ENCODE peak calls at places on chromosomes 2 and 18, in seven cellular contexts. One of them, this sample, is unnamed.
A peak's percentile ranks its signal among the peaks of the same experiment; 100 is the strongest.

GRCh38 chr18:22667616-22668422 is 250.1 kb upstream of the CTAGE1 start:
- DNase-seq in A549: peak; percentile 5
- DNase-seq in kidney epithelial cell: peak; percentile 39
- DNase-seq in transverse colon: no peak
- DNase-seq in tibial artery: no peak
- DNase-seq in H9: no peak
- DNase-seq in IMR-90: peak; percentile 99
- DNase-seq in this sample: no peak

GRCh38 chr2:11022874-11023273 is 111.1 kb downstream of the KCNF1 start:
- DNase-seq in transverse colon: no peak
- DNase-seq in IMR-90: no peak
- DNase-seq in H9: no peak
- DNase-seq in kidney epithelial cell: no peak
- DNase-seq in tibial artery: no peak
- DNase-seq in A549: no peak
- DNase-seq in this sample: no peak

GRCh38 chr2:172856561-172856960 is 120.9 kb downstream of the RAPGEF4 start:
- DNase-seq in IMR-90: no peak
- DNase-seq in A549: no peak
- DNase-seq in tibial artery: no peak
- DNase-seq in kidney epithelial cell: no peak
- DNase-seq in H9: no peak
- DNase-seq in transverse colon: no peak
- DNase-seq in this sample: no peak

GRCh38 chr18:74508821-74509225 is 12.7 kb downstream of the CNDP2 start:
- DNase-seq in A549: no peak
- DNase-seq in tibial artery: peak; percentile 27
- DNase-seq in kidney epithelial cell: no peak
- DNase-seq in H9: peak; percentile 5
- DNase-seq in IMR-90: no peak
- DNase-seq in transverse colon: no peak
- DNase-seq in this sample: no peak

GRCh38 chr2:15715596-15715995 is 123.9 kb downstream of the DDX1 start:
- DNase-seq in kidney epithelial cell: no peak
- DNase-seq in tibial artery: no peak
- DNase-seq in A549: no peak
- DNase-seq in IMR-90: no peak
- DNase-seq in H9: no peak
- DNase-seq in transverse colon: no peak
- DNase-seq in this sample: no peak

GRCh38 chr2:46257476-46257875 is 39.7 kb upstream of the EPAS1 start:
- DNase-seq in kidney epithelial cell: no peak
- DNase-seq in H9: no peak
- DNase-seq in tibial artery: no peak
- DNase-seq in transverse colon: no peak
- DNase-seq in IMR-90: peak; percentile 78
- DNase-seq in A549: no peak
- DNase-seq in this sample: no peak

GRCh38 chr18:57091231-57091630 is 55.7 kb upstream of the BOD1L2 start:
- DNase-seq in tibial artery: no peak
- DNase-seq in transverse colon: no peak
- DNase-seq in IMR-90: no peak
- DNase-seq in H9: no peak
- DNase-seq in kidney epithelial cell: no peak
- DNase-seq in A549: no peak
- DNase-seq in this sample: no peak

GRCh38 chr2:172434821-172435607 is 7.6 kb downstream of the ITGA6 start:
- DNase-seq in kidney epithelial cell: no peak
- DNase-seq in tibial artery: no peak
- DNase-seq in A549: no peak
- DNase-seq in H9: peak; percentile 57
- DNase-seq in transverse colon: no peak
- DNase-seq in IMR-90: peak; percentile 18
- DNase-seq in this sample: peak; percentile 60

GRCh38 chr2:113057127-113057526 is 1.9 kb upstream of the IL36RN start:
- DNase-seq in transverse colon: no peak
- DNase-seq in IMR-90: no peak
- DNase-seq in tibial artery: no peak
- DNase-seq in H9: no peak
- DNase-seq in A549: no peak
- DNase-seq in kidney epithelial cell: no peak
- DNase-seq in this sample: no peak

GRCh38 chr2:237045449-237045848 is 40.2 kb upstream of the COPS8 start:
- DNase-seq in IMR-90: no peak
- DNase-seq in tibial artery: no peak
- DNase-seq in H9: no peak
- DNase-seq in A549: no peak
- DNase-seq in kidney epithelial cell: no peak
- DNase-seq in transverse colon: no peak
- DNase-seq in this sample: no peak

GRCh38 chr2:101305044-101305443 is 3.5 kb downstream of the RNF149 start:
- DNase-seq in tibial artery: no peak
- DNase-seq in kidney epithelial cell: no peak
- DNase-seq in H9: no peak
- DNase-seq in A549: no peak
- DNase-seq in transverse colon: no peak
- DNase-seq in IMR-90: no peak
- DNase-seq in this sample: no peak

GRCh38 chr2:46388873-46389272 is 90.5 kb upstream of the TMEM247 start:
- DNase-seq in H9: peak; percentile 14
- DNase-seq in IMR-90: no peak
- DNase-seq in kidney epithelial cell: no peak
- DNase-seq in tibial artery: no peak
- DNase-seq in transverse colon: no peak
- DNase-seq in A549: no peak
- DNase-seq in this sample: no peak

GRCh38 chr2:66888791-66889631 is 454.1 kb downstream of the MEIS1 start:
- DNase-seq in tibial artery: no peak
- DNase-seq in kidney epithelial cell: peak; percentile 48
- DNase-seq in H9: no peak
- DNase-seq in IMR-90: peak; percentile 100
- DNase-seq in A549: no peak
- DNase-seq in transverse colon: peak; percentile 50
- DNase-seq in this sample: no peak

GRCh38 chr2:15050483-15050882 is 418.0 kb downstream of the LRATD1 start:
- DNase-seq in IMR-90: peak; percentile 81
- DNase-seq in A549: no peak
- DNase-seq in kidney epithelial cell: no peak
- DNase-seq in transverse colon: no peak
- DNase-seq in tibial artery: no peak
- DNase-seq in H9: no peak
- DNase-seq in this sample: no peak

GRCh38 chr2:167355796-167356195 is 467.5 kb downstream of the XIRP2 start:
- DNase-seq in transverse colon: no peak
- DNase-seq in A549: no peak
- DNase-seq in tibial artery: no peak
- DNase-seq in IMR-90: peak; percentile 80
- DNase-seq in kidney epithelial cell: no peak
- DNase-seq in H9: no peak
- DNase-seq in this sample: no peak

GRCh38 chr2:186771850-186772463 is 77.0 kb downstream of the ZSWIM2 start:
- DNase-seq in transverse colon: no peak
- DNase-seq in tibial artery: no peak
- DNase-seq in H9: peak; percentile 63
- DNase-seq in A549: no peak
- DNase-seq in kidney epithelial cell: no peak
- DNase-seq in IMR-90: no peak
- DNase-seq in this sample: no peak

GRCh38 chr2:120678251-120678650 is 57.4 kb upstream of the GLI2 start:
- DNase-seq in A549: no peak
- DNase-seq in H9: no peak
- DNase-seq in tibial artery: no peak
- DNase-seq in kidney epithelial cell: no peak
- DNase-seq in transverse colon: no peak
- DNase-seq in IMR-90: peak; percentile 22
- DNase-seq in this sample: no peak

GRCh38 chr2:168378960-168379669 is 77.0 kb upstream of the CERS6 start:
- DNase-seq in H9: no peak
- DNase-seq in A549: no peak
- DNase-seq in transverse colon: no peak
- DNase-seq in kidney epithelial cell: no peak
- DNase-seq in tibial artery: no peak
- DNase-seq in IMR-90: no peak
- DNase-seq in this sample: peak; percentile 42

GRCh38 chr2:9627310-9627709 is 3.5 kb downstream of the YWHAQ start:
- DNase-seq in IMR-90: peak; percentile 46
- DNase-seq in H9: no peak
- DNase-seq in kidney epithelial cell: no peak
- DNase-seq in tibial artery: no peak
- DNase-seq in transverse colon: no peak
- DNase-seq in A549: no peak
- DNase-seq in this sample: peak; percentile 50

GRCh38 chr2:7915302-7916200 is 766.3 kb upstream of the ID2 start:
- DNase-seq in IMR-90: peak; percentile 9
- DNase-seq in tibial artery: no peak
- DNase-seq in H9: no peak
- DNase-seq in kidney epithelial cell: no peak
- DNase-seq in transverse colon: no peak
- DNase-seq in A549: no peak
- DNase-seq in this sample: no peak

DNA sequence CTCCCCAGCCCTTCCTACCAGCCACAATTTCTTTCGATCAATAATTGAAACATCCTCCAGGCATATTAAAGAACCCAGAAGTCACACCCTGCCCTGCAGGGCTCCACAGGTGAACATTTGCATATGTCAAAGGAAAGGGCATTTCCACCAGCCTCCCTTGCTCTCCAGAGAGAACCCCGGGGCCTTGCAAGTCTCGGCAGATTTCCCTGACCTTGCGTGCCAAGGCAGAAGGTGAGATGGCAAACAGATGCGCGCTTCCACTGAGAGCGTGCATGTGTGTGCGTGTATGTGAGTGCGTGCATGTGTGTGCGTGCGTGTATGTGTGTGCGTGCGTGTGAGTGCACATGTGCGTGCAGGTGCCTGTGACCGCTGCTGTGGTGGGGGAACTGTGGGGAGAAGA is 120.3 kb downstream of the INO80D start:
- DNase-seq in kidney epithelial cell: no peak
- DNase-seq in A549: no peak
- DNase-seq in H9: no peak
- DNase-seq in IMR-90: no peak
- DNase-seq in tibial artery: peak; percentile 44
- DNase-seq in transverse colon: no peak
- DNase-seq in this sample: no peak
- TF ChIP-seq CTCF in kidney epithelial cell: no peak
- TF ChIP-seq CTCF in A549: no peak
- TF ChIP-seq CTCF in H9: no peak
- TF ChIP-seq CTCF in IMR-90: no peak
- TF ChIP-seq CTCF in tibial artery: no peak
- TF ChIP-seq CTCF in transverse colon: no peak
- TF ChIP-seq CTCF in this sample: no peak

DNA sequence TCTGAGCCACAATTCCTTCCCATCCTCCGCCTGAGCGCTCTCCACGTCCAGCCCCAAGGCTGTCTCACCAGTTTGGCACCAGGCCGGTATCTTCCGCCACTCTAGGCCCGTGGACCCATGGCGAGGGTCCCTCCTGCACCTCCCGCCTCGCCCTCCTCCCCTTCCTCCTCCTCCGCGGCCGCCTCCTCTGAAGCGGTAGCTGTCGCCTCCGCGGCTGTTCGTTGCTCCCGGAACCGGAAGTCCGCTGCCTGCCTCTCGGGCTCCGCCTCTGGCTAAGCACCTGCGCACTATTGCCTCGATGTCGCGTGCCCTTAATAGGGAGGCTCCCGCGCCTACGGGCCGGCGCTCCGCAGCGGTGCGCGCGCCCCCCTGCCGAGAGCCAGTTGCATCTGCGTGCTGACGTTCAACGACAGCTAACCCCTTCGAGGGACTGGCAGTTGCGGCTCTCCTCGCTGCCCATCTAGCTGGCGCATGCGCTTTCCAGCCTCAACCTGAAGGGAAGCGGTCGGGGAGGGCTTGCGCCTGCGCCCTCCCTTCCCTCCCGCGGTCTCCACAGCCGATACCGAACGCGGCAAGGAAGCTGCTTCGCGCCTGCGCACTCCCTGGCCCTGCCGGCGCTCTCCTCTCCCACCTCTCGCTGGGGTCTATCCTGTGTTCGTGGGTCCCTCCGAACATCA is at the start of gene MBD1:
- DNase-seq in transverse colon: peak; percentile 97
- DNase-seq in A549: peak; percentile 84
- DNase-seq in kidney epithelial cell: peak; percentile 92
- DNase-seq in IMR-90: peak; percentile 99
- DNase-seq in tibial artery: peak; percentile 99
- DNase-seq in H9: peak; percentile 96
- DNase-seq in this sample: peak; percentile 97
- TF ChIP-seq CTCF in transverse colon: peak; percentile 36
- TF ChIP-seq CTCF in A549: no peak
- TF ChIP-seq CTCF in kidney epithelial cell: peak; percentile 31
- TF ChIP-seq CTCF in IMR-90: peak; percentile 20
- TF ChIP-seq CTCF in tibial artery: peak; percentile 35
- TF ChIP-seq CTCF in H9: peak; percentile 29
- TF ChIP-seq CTCF in this sample: no peak

DNA sequence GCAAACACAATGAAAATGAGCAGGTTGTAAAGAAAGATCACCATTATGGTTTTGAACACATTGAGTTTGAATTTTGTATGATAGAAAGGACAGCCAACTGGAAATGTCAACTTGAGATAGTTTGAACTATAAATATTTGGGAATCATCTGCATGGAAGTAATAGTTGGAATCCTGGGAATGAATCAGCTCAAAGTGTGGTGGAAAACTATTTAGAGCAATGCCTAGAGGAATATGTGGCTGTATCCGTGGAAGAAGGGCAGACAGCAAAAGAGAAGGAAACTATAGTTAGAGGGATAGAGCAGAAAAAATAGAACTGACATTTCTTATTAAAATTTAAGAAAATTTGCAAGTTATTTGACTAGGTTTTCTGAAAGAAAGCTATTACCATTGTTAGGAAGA is 112.5 kb upstream of the OTX1 start:
- DNase-seq in transverse colon: no peak
- DNase-seq in tibial artery: no peak
- DNase-seq in A549: no peak
- DNase-seq in H9: no peak
- DNase-seq in kidney epithelial cell: no peak
- DNase-seq in IMR-90: peak; percentile 52
- DNase-seq in this sample: no peak
- TF ChIP-seq CTCF in transverse colon: no peak
- TF ChIP-seq CTCF in tibial artery: no peak
- TF ChIP-seq CTCF in A549: no peak
- TF ChIP-seq CTCF in H9: no peak
- TF ChIP-seq CTCF in kidney epithelial cell: no peak
- TF ChIP-seq CTCF in IMR-90: no peak
- TF ChIP-seq CTCF in this sample: no peak

GRCh38 chr2:202449344-202449743 is 73.2 kb downstream of the BMPR2 start:
- DNase-seq in kidney epithelial cell: no peak
- DNase-seq in IMR-90: no peak
- DNase-seq in H9: no peak
- DNase-seq in A549: no peak
- DNase-seq in tibial artery: no peak
- DNase-seq in transverse colon: no peak
- DNase-seq in this sample: no peak

GRCh38 chr2:202455114-202455513 is 79.0 kb downstream of the BMPR2 start:
- DNase-seq in transverse colon: no peak
- DNase-seq in tibial artery: no peak
- DNase-seq in IMR-90: no peak
- DNase-seq in H9: no peak
- DNase-seq in kidney epithelial cell: no peak
- DNase-seq in A549: no peak
- DNase-seq in this sample: no peak

GRCh38 chr2:202452744-202453143 is 76.6 kb downstream of the BMPR2 start:
- DNase-seq in transverse colon: no peak
- DNase-seq in H9: no peak
- DNase-seq in kidney epithelial cell: no peak
- DNase-seq in IMR-90: no peak
- DNase-seq in A549: no peak
- DNase-seq in tibial artery: no peak
- DNase-seq in this sample: no peak

GRCh38 chr2:202450785-202451184 is 74.7 kb downstream of the BMPR2 start:
- DNase-seq in IMR-90: peak; percentile 59
- DNase-seq in tibial artery: no peak
- DNase-seq in kidney epithelial cell: no peak
- DNase-seq in H9: no peak
- DNase-seq in A549: no peak
- DNase-seq in transverse colon: no peak
- DNase-seq in this sample: no peak
- TF ChIP-seq CTCF in IMR-90: no peak
- TF ChIP-seq CTCF in tibial artery: no peak
- TF ChIP-seq CTCF in kidney epithelial cell: no peak
- TF ChIP-seq CTCF in H9: no peak
- TF ChIP-seq CTCF in A549: no peak
- TF ChIP-seq CTCF in transverse colon: no peak
- TF ChIP-seq CTCF in this sample: no peak

This sample was measured in activated CD8-positive, alpha-beta T cell treated with anti-CD3 and anti-CD28 coated beads for 36 hours.